ENCODE peak calls at places on chromosome 22, in five cellular contexts. X, L, N, I and Y are unnamed samples.

GRCh38 chr22:35742342-35743100 is 24.8 kb downstream of the APOL5 start:
- DNase-seq in X (no peak), L (no peak), N (no peak), I (no peak), Y (no peak)

GRCh38 chr22:40329021-40329456 is 17.3 kb upstream of the ADSL start:
- DNase-seq in I (no peak), X (no peak), L (no peak), N (no peak), Y (no peak)

GRCh38 chr22:30228509-30229359 is 17.8 kb downstream of the LIF start:
- DNase-seq in I (no peak), X (no peak), N (no peak), L (no peak), Y (peak)

GRCh38 chr22:44331881-44332714 is 19.3 kb upstream of the SHISAL1 start:
- DNase-seq in X (no peak), L (no peak), I (no peak), N (no peak), Y (no peak)

GRCh38 chr22:45948081-45948648 is 28.8 kb downstream of the WNT7B start:
- DNase-seq in N (no peak), L (no peak), I (no peak), X (no peak), Y (no peak)

GRCh38 chr22:36227396-36227795 is 11.9 kb downstream of the APOL2 start:
- DNase-seq in I (no peak), X (no peak), L (no peak), N (no peak), Y (no peak)

GRCh38 chr22:17489101-17489500 is 74.2 kb upstream of the SLC25A18 start:
- DNase-seq in X (no peak), I (no peak), N (no peak), L (no peak), Y (peak)

GRCh38 chr22:36613958-36614357 is 85.0 kb upstream of the EIF3D start:
- DNase-seq in I (no peak), N (no peak), X (no peak), L (no peak), Y (no peak)

GRCh38 chr22:21102659-21103267 is 57.0 kb downstream of the LRRC74B start:
- DNase-seq in L (no peak), I (peak), N (peak), X (peak), Y (peak)

GRCh38 chr22:41976070-41976901 is 7.0 kb downstream of the SEPTIN3 start:
- DNase-seq in N (no peak), X (peak), I (peak), L (no peak), Y (peak)